ENCODE peak calls at places on chromosomes 16 and 17, in five cellular contexts. M, O, Y, C and K are unnamed samples.

GRCh38 chr16:54436342-54436741 is 149.8 kb upstream of the IRX3 start:
- DNase-seq in M (no peak), O (no peak), Y (no peak), C (no peak), K (no peak)

GRCh38 chr17:72380737-72381136 is 259.9 kb downstream of the SOX9 start:
- DNase-seq in M (no peak), O (no peak), Y (no peak), C (no peak), K (no peak)

GRCh38 chr16:19231881-19232280 is 53.6 kb upstream of the CLEC19A start:
- DNase-seq in M (no peak), O (no peak), Y (no peak), C (no peak), K (no peak)

GRCh38 chr17:35448214-35448898 is at the start of gene SLFN13:
- DNase-seq in M (peak), O (peak), Y (peak), C (peak), K (peak)

GRCh38 chr17:38748329-38749221 is at the start of gene PCGF2:
- DNase-seq in M (peak), O (peak), Y (peak), C (no peak), K (peak)

GRCh38 chr17:76528156-76528527 is 9.4 kb downstream of the CYGB start:
- DNase-seq in M (no peak), O (no peak), Y (no peak), C (no peak), K (no peak)

GRCh38 chr16:14232106-14232890 is 161.2 kb downstream of the MRTFB start:
- DNase-seq in M (no peak), O (no peak), Y (no peak), C (no peak), K (no peak)

GRCh38 chr16:47049901-47050583 is 76.6 kb upstream of the DNAJA2 start:
- DNase-seq in M (no peak), O (no peak), Y (no peak), C (no peak), K (no peak)

GRCh38 chr16:13307861-13308260 is 406.5 kb downstream of the SHISA9 start:
- DNase-seq in M (no peak), O (no peak), Y (no peak), C (no peak), K (no peak)

GRCh38 chr17:66582373-66583111 is 252.4 kb upstream of the CACNG5 start:
- DNase-seq in M (no peak), O (peak), Y (no peak), C (no peak), K (no peak)

GRCh38 chr17:55172612-55173011 is 92.1 kb upstream of the HLF start:
- DNase-seq in M (no peak), O (no peak), Y (no peak), C (no peak), K (no peak)

GRCh38 chr17:65787503-65787902 is 226.1 kb upstream of the AXIN2 start:
- DNase-seq in M (no peak), O (no peak), Y (no peak), C (no peak), K (no peak)

GRCh38 chr17:57143341-57143740 is 58.3 kb downstream of the AKAP1 start:
- DNase-seq in M (no peak), O (no peak), Y (no peak), C (no peak), K (no peak)

GRCh38 chr17:17269926-17270773 is 10.9 kb downstream of the COPS3 start:
- DNase-seq in M (peak), O (peak), Y (no peak), C (no peak), K (no peak)

GRCh38 chr17:78892936-78893379 is 10.0 kb downstream of the CEP295NL start:
- DNase-seq in M (no peak), O (no peak), Y (no peak), C (no peak), K (no peak)

GRCh38 chr17:41614098-41614497 is 1.5 kb upstream of the KRT16 start:
- DNase-seq in M (no peak), O (no peak), Y (no peak), C (no peak), K (no peak)

GRCh38 chr17:56754523-56755208 is 79.1 kb downstream of the C17orf67 start:
- DNase-seq in M (no peak), O (peak), Y (no peak), C (no peak), K (no peak)

GRCh38 chr17:50817142-50817751 is 18.1 kb upstream of the WFIKKN2 start:
- DNase-seq in M (peak), O (peak), Y (peak), C (no peak), K (no peak)

GRCh38 chr17:55054429-55054828 is 85.9 kb downstream of the STXBP4 start:
- DNase-seq in M (no peak), O (no peak), Y (no peak), C (no peak), K (no peak)

GRCh38 chr16:84883301-84883700 is 63.5 kb downstream of the CRISPLD2 start:
- DNase-seq in M (peak), O (no peak), Y (no peak), C (no peak), K (no peak)

GRCh38 chr16:82936941-82937551 is 310.3 kb downstream of the CDH13 start:
- DNase-seq in M (no peak), O (no peak), Y (no peak), C (no peak), K (no peak)

GRCh38 chr16:51763072-51763658 is 612.1 kb upstream of the SALL1 start:
- DNase-seq in M (peak), O (peak), Y (no peak), C (no peak), K (no peak)

GRCh38 chr16:67216612-67217490 is 10.1 kb upstream of the TMEM208 start:
- DNase-seq in M (no peak), O (no peak), Y (peak), C (no peak), K (no peak)

GRCh38 chr16:22379656-22380055 is 5.2 kb upstream of the CDR2 start:
- DNase-seq in M (no peak), O (no peak), Y (no peak), C (no peak), K (no peak)

GRCh38 chr17:19973146-19973545 is 4.5 kb downstream of the AKAP10 start:
- DNase-seq in M (no peak), O (no peak), Y (no peak), C (no peak), K (no peak)

GRCh38 chr17:17481860-17482259 is 5.1 kb downstream of the MED9 start:
- DNase-seq in M (no peak), O (no peak), Y (no peak), C (no peak), K (no peak)

GRCh38 chr17:66686601-66687000 is 148.3 kb upstream of the CACNG5 start:
- DNase-seq in M (no peak), O (no peak), Y (no peak), C (no peak), K (no peak)

GRCh38 chr16:5900046-5900445 is 802.5 kb upstream of the EEF2KMT start:
- DNase-seq in M (no peak), O (no peak), Y (no peak), C (no peak), K (no peak)

GRCh38 chr17:57288034-57288752 is 31.9 kb downstream of the MSI2 start:
- DNase-seq in M (no peak), O (no peak), Y (peak), C (no peak), K (no peak)

GRCh38 chr16:66660422-66661209 is 35.9 kb downstream of the CMTM4 start:
- DNase-seq in M (peak), O (peak), Y (peak), C (no peak), K (no peak)

GRCh38 chr17:78441271-78441986 is 63.0 kb downstream of the PGS1 start:
- DNase-seq in M (no peak), O (no peak), Y (no peak), C (no peak), K (no peak)

GRCh38 chr16:70715113-70715711 is 29.4 kb upstream of the MTSS2 start:
- DNase-seq in M (no peak), O (no peak), Y (no peak), C (no peak), K (no peak)

GRCh38 chr17:36978810-36979584 is 30.2 kb downstream of the AATF start:
- DNase-seq in M (no peak), O (no peak), Y (no peak), C (no peak), K (no peak)

GRCh38 chr17:71572343-71572742 is 548.5 kb upstream of the SOX9 start:
- DNase-seq in M (no peak), O (no peak), Y (no peak), C (no peak), K (no peak)

GRCh38 chr16:20610192-20610891 is 34.2 kb upstream of the ACSM2B start:
- DNase-seq in M (no peak), O (no peak), Y (peak), C (no peak), K (no peak)

GRCh38 chr17:81118308-81119221 is 46.7 kb upstream of the PVALEF start:
- DNase-seq in M (no peak), O (no peak), Y (no peak), C (no peak), K (no peak)

GRCh38 chr17:81117672-81118198 is 47.6 kb upstream of the PVALEF start:
- DNase-seq in M (no peak), O (no peak), Y (no peak), C (no peak), K (no peak)

GRCh38 chr17:81115219-81115618 is 50.1 kb upstream of the PVALEF start:
- DNase-seq in M (no peak), O (no peak), Y (no peak), C (no peak), K (no peak)

GRCh38 chr17:81115749-81116464 is 49.4 kb upstream of the PVALEF start:
- DNase-seq in M (no peak), O (no peak), Y (no peak), C (no peak), K (no peak)

GRCh38 chr17:81116704-81117103 is 48.6 kb upstream of the PVALEF start:
- DNase-seq in M (no peak), O (no peak), Y (no peak), C (no peak), K (no peak)
- TF ChIP-seq CREB1 in M (no peak), O (no peak), Y (no peak), C (no peak), K (no peak)

GRCh38 chr16:48383877-48384304 is 1.3 kb downstream of the SIAH1 start:
- DNase-seq in M (no peak), O (peak), Y (peak), C (no peak), K (no peak)
- TF ChIP-seq CREB1 in M (no peak), O (no peak), Y (no peak), C (no peak), K (no peak)

GRCh38 chr17:48637323-48638260 is 11.4 kb upstream of the HOXB9 start:
- DNase-seq in M (no peak), O (peak), Y (no peak), C (no peak), K (no peak)
- TF ChIP-seq CREB1 in M (no peak), O (no peak), Y (no peak), C (no peak), K (no peak)

GRCh38 chr17:74922694-74923537 is at the start of gene USH1G:
- DNase-seq in M (peak), O (peak), Y (peak), C (no peak), K (no peak)

GRCh38 chr17:74925242-74925641 is 1.2 kb downstream of the OTOP2 start:
- DNase-seq in M (peak), O (no peak), Y (no peak), C (no peak), K (no peak)

GRCh38 chr17:74923538-74924249 is 379 bp upstream of the OTOP2 start:
- DNase-seq in M (peak), O (peak), Y (peak), C (no peak), K (no peak)

GRCh38 chr17:74922172-74922571 is 883 bp downstream of the USH1G start:
- DNase-seq in M (no peak), O (no peak), Y (no peak), C (no peak), K (no peak)

DNA sequence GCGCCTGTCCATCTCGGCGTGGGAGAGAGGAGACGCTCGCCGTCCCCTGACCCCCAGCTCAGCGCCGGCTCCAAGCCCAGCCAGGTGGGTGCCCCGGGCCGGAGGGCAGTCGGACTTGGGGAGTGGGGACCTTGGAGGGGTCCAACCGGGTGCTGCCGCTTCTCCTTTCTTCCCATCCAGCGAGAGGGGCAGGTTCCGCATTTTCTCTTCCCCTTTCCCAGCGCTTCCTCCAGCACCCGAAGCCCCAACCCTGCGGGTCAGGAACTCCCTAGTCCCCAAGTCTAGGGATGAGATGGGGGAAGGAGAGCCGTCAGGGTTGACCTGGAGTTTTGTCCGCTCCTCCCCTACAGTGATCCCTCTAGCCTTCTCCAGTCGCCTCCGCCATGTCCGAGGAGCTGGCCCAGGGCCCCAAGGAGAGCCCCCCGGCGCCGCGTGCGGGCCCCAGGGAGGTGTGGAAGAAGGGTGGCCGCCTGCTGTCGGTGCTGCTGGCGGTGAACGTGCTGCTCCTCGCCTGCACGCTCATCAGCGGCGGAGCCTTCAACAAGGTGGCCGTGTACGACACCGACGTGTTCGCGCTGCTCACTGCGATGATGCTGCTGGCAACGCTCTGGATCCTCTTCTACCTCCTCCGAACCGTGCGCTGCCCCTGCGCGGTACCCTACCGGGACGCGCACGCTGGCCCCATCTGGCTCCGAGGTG is at the start of gene OTOP2:
- DNase-seq in M (peak), O (peak), Y (no peak), C (no peak), K (no peak)
- TF ChIP-seq CREB1 in M (no peak), O (no peak), Y (no peak), C (no peak), K (no peak)

DNA sequence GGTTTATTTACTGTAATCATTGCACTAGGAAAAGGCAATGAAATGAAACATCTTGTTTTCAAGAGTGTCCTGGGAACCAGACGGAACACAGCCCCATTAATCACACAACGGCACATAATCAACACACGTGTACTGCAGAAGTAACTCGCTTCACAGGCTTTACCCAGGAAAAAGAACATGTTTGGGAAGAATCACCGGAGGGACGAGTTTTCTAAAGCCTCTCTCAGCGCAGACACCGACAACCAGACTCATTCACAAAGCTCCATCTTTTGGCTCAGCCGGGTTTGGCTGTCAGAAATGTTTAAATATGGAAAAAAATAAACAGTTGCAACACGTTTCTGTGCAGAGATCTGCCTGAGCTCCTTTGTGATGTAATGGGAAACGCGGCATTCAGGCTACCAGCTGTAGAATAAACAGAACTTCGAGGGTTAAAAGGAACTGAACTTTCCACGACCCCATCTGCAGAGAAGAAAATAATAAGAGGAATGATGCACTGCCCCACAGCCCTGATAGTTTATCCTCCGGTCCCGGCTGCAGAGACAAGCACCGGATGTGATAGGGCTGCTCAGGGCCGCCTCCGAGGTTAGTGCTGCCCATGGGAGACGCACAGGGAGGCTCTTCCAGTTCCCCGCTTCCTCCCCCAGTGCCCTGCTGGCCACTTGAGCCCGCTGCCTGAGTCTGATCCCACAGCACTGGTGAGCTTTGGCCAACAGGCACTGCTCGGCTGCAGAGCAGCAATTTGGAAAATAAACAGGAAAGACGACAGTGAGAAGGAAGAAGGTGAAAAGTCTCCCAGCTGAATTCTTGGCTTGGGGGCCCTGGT is 119.8 kb downstream of the HIC1 start:
- DNase-seq in M (no peak), O (peak), Y (no peak), C (no peak), K (no peak)
- TF ChIP-seq CREB1 in M (no peak), O (no peak), Y (no peak), C (no peak), K (no peak)

GRCh38 chr17:47857551-47858410 is 6.8 kb upstream of the SP6 start:
- DNase-seq in M (no peak), O (peak), Y (no peak), C (no peak), K (no peak)

GRCh38 chr17:47855737-47856136 is 4.8 kb upstream of the SP6 start:
- DNase-seq in M (no peak), O (peak), Y (no peak), C (no peak), K (no peak)

GRCh38 chr17:47853616-47854015 is 2.7 kb upstream of the SP6 start:
- DNase-seq in M (no peak), O (peak), Y (no peak), C (no peak), K (no peak)

GRCh38 chr17:47860396-47860795 is 9.4 kb upstream of the SP6 start:
- DNase-seq in M (no peak), O (no peak), Y (no peak), C (no peak), K (no peak)

DNA sequence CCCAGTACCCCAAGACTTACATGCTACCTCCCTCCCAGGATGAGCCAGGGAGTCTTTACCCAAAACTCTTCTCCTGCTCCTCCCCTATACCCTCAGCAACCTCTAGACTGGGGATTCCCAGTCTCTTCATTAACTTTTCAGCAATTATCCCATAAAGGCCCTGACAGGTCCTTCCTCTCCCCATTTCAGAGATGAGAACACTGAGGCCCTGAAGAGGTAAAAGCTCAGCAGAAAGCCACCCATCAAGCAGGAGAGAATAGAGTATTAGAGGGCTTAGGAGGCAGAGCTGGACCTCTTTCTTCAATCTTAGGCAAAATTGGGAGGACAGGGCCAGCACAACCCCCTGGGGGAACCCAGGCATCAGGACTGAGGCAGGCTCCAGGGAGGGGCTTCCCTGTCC is 5.9 kb upstream of the SP6 start:
- DNase-seq in M (no peak), O (no peak), Y (no peak), C (no peak), K (no peak)
- TF ChIP-seq CREB1 in M (no peak), O (no peak), Y (no peak), C (no peak), K (no peak)

GRCh38 chr17:69764137-69764536 is 310.9 kb upstream of the KCNJ16 start:
- DNase-seq in M (no peak), O (no peak), Y (no peak), C (no peak), K (no peak)

GRCh38 chr17:69762359-69762758 is 312.7 kb upstream of the KCNJ16 start:
- DNase-seq in M (no peak), O (no peak), Y (no peak), C (no peak), K (no peak)

GRCh38 chr17:69761767-69762321 is 313.2 kb upstream of the KCNJ16 start:
- DNase-seq in M (no peak), O (peak), Y (no peak), C (no peak), K (no peak)

GRCh38 chr17:69763503-69763902 is 311.5 kb upstream of the KCNJ16 start:
- DNase-seq in M (no peak), O (no peak), Y (no peak), C (no peak), K (no peak)

GRCh38 chr17:69762766-69763165 is 312.3 kb upstream of the KCNJ16 start:
- DNase-seq in M (no peak), O (no peak), Y (no peak), C (no peak), K (no peak)
- TF ChIP-seq CREB1 in M (no peak), O (no peak), Y (no peak), C (no peak), K (no peak)

GRCh38 chr16:68700120-68700519 is 37.0 kb upstream of the CDH1 start:
- DNase-seq in M (no peak), O (no peak), Y (no peak), C (no peak), K (no peak)
- TF ChIP-seq CREB1 in M (no peak), O (no peak), Y (no peak), C (no peak), K (no peak)